ENCODE peak calls at places on chromosomes 5 and 9, in nine cellular contexts. H is AG04450, X is tibial nerve, G is ovary, W is hepatocyte, T is tibial artery, M is WERI-Rb-1, Z is lung, V is mucosa of descending colon. L is an unnamed sample.

GRCh38 chr5:180103487-180103886 is 31.9 kb upstream of the RNF130 start:
- DNase-seq in W (no peak), V (no peak), Z (no peak), T (no peak), H (no peak), G (no peak), M (no peak), X (no peak), L (no peak)

GRCh38 chr5:52531105-52531504 is 256.6 kb upstream of the ITGA1 start:
- DNase-seq in H (no peak), W (no peak), X (no peak), T (no peak), V (no peak), Z (no peak), G (no peak), M (no peak), L (no peak)

GRCh38 chr5:158921441-158922262 is 178.1 kb downstream of the EBF1 start:
- DNase-seq in Z (no peak), M (no peak), T (no peak), H (no peak), W (no peak), X (no peak), V (no peak), G (no peak), L (no peak)

GRCh38 chr5:34652916-34653315 is 3.2 kb upstream of the RAI14 start:
- DNase-seq in V (no peak), T (no peak), H (no peak), X (no peak), G (no peak), W (no peak), Z (no peak), M (no peak), L (no peak)

GRCh38 chr5:132253452-132254320 is 3.8 kb upstream of the PDLIM4 start:
- DNase-seq in W (no peak), M (peak; percentile 4), G (peak; percentile 25), V (no peak), T (no peak), H (no peak), Z (no peak), X (no peak), L (no peak)

GRCh38 chr9:133604214-133604613 is 5.0 kb downstream of the FAM163B start:
- DNase-seq in X (no peak), Z (no peak), G (no peak), T (no peak), V (no peak), W (no peak), M (peak; percentile 63), H (no peak), L (no peak)

GRCh38 chr5:127216906-127217675 is 73.5 kb upstream of the MEGF10 start:
- DNase-seq in H (no peak), G (no peak), Z (no peak), W (no peak), X (no peak), T (no peak), V (no peak), M (peak; percentile 50), L (no peak)

GRCh38 chr9:17600962-17601593 is 22.2 kb downstream of the SH3GL2 start:
- DNase-seq in V (no peak), H (peak; percentile 20), Z (no peak), W (peak; percentile 16), M (no peak), G (no peak), X (no peak), T (no peak), L (no peak)

GRCh38 chr5:14834584-14835540 is 36.7 kb downstream of the ANKH start:
- DNase-seq in M (no peak), T (no peak), X (no peak), H (no peak), V (no peak), W (no peak), Z (no peak), G (no peak), L (no peak)

GRCh38 chr5:78211052-78211451 is 83.4 kb downstream of the AP3B1 start:
- DNase-seq in T (no peak), H (no peak), W (no peak), Z (no peak), X (no peak), G (no peak), V (no peak), M (no peak), L (no peak)

GRCh38 chr5:74865799-74866652 is at the start of gene FAM169A:
- DNase-seq in M (peak; percentile 53), V (peak; percentile 75), G (peak; percentile 66), H (no peak), T (no peak), W (peak; percentile 77), Z (no peak), X (no peak), L (no peak)

GRCh38 chr9:82961504-82962125 is 101.3 kb downstream of the RASEF start:
- DNase-seq in M (peak; percentile 83), H (peak; percentile 41), T (no peak), X (peak; percentile 72), Z (peak; percentile 75), W (peak; percentile 93), G (peak; percentile 52), V (peak; percentile 72), L (peak; percentile 35)

GRCh38 chr5:77871016-77871415 is 94.9 kb upstream of the TBCA start:
- DNase-seq in T (no peak), V (no peak), M (no peak), Z (no peak), H (no peak), X (no peak), G (no peak), W (no peak), L (no peak)

GRCh38 chr5:99054972-99055371 is 126.2 kb upstream of the CHD1 start:
- DNase-seq in T (no peak), W (no peak), M (no peak), G (no peak), X (no peak), Z (no peak), V (no peak), H (no peak), L (no peak)

GRCh38 chr5:77770293-77771005 is 5.7 kb downstream of the TBCA start:
- DNase-seq in Z (no peak), V (no peak), W (no peak), T (no peak), X (no peak), H (no peak), M (no peak), G (no peak), L (no peak)

DNA sequence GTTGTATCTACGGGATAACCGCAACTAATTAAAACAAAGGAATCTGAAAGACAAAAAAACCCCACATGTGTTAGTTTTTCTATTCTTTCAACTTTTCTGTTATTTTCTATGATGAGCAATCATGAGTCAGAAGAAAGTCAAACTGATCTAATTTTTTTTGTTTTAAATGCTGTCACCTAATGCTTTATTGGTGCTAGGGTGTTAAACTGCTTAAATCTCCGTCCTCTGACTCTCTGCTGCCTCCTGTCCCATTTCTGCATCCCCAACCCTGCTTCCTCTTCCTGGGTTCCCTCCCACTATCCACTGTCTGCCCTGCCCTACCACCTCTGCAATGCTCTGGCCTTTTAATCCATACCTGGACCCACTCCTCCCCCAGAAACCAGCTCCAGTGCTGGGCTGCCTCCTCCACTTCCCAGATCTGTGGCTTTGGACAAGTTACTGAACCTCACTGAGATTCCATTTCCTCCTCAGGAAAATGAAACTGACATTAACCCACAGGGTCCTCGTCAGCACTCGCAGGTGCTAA is 15.7 kb downstream of the PTPN3 start:
- DNase-seq in V (no peak), Z (no peak), X (no peak), G (no peak), T (no peak), M (no peak), H (no peak), W (no peak), L (no peak)
- H3K4me3 ChIP-seq in V (no peak overlapping the region), Z (no peak overlapping the region), X (no peak overlapping the region), G (no peak overlapping the region), T (no peak overlapping the region), M (no peak overlapping the region), H (no peak overlapping the region), W (no peak overlapping the region), L (no peak overlapping the region)

GRCh38 chr9:11319477-11320060 is 706.8 kb upstream of the PTPRD start:
- DNase-seq in W (peak; percentile 65), M (peak; percentile 41), G (no peak), H (no peak), V (no peak), Z (no peak), T (no peak), X (no peak), L (peak; percentile 2)
- TF ChIP-seq CTCF in W (peak; percentile 75), M (peak; percentile 71), G (no peak), H (no peak), V (no peak), Z (no peak), T (no peak), X (no peak), L (peak; percentile 12)

GRCh38 chr9:137117269-137117731 is 2.8 kb upstream of the DPP7 start:
- DNase-seq in Z (no peak), W (no peak), H (no peak), X (no peak), M (no peak), T (no peak), G (no peak), V (no peak), L (no peak)

GRCh38 chr9:137114613-137115393 is at the start of gene DPP7:
- DNase-seq in V (peak; percentile 83), H (no peak), M (no peak), X (peak; percentile 55), W (peak; percentile 82), Z (peak; percentile 69), G (peak; percentile 70), T (peak; percentile 84), L (peak; percentile 68)

GRCh38 chr9:137116027-137116507 is 1.5 kb upstream of the DPP7 start:
- DNase-seq in G (no peak), M (no peak), T (no peak), Z (no peak), W (no peak), H (no peak), X (no peak), V (no peak), L (no peak)

GRCh38 chr9:137115394-137116026 is 977 bp upstream of the DPP7 start:
- DNase-seq in Z (no peak), M (no peak), X (no peak), T (no peak), W (no peak), V (no peak), G (no peak), H (no peak), L (no peak)

GRCh38 chr9:137116728-137117127 is 2.2 kb upstream of the DPP7 start:
- DNase-seq in T (no peak), V (no peak), X (no peak), H (no peak), M (no peak), Z (no peak), W (peak; percentile 69), G (no peak), L (no peak)
- H3K4me3 ChIP-seq in T (no peak overlapping the region), V (no peak overlapping the region), X (no peak overlapping the region), H (no peak overlapping the region), M (no peak overlapping the region), Z (no peak overlapping the region), W (no peak overlapping the region), G (no peak overlapping the region), L (no peak overlapping the region)

GRCh38 chr9:128696923-128697707 is 5.2 kb upstream of the PKN3 start:
- DNase-seq in M (no peak), Z (no peak), H (no peak), V (peak; percentile 5), G (no peak), X (no peak), T (no peak), W (no peak), L (no peak)
- TF ChIP-seq CTCF in M (no peak), Z (no peak), H (no peak), V (no peak), G (no peak), X (no peak), T (no peak), W (no peak), L (no peak)

L was measured in HL-60.